ENCODE peak calls at places on chromosomes 4 and X, in eight cellular contexts. One of them, this sample, is unnamed.

GRCh38 chrX:127459784-127460183 is 592.4 kb downstream of the ACTRT1 start:
- DNase-seq in aorta: no peak
- DNase-seq in RKO: no peak
- DNase-seq in KBM-7: no peak
- DNase-seq in SJSA1: no peak
- DNase-seq in neural progenitor cell: peak; percentile 10
- DNase-seq in nephron progenitor cell: no peak
- DNase-seq in coronary artery: no peak
- DNase-seq in this sample: no peak

GRCh38 chrX:133921764-133922389 is 63.5 kb downstream of the GPC3 start:
- DNase-seq in aorta: no peak
- DNase-seq in RKO: peak; percentile 42
- DNase-seq in KBM-7: peak; percentile 57
- DNase-seq in SJSA1: no peak
- DNase-seq in neural progenitor cell: peak; percentile 78
- DNase-seq in nephron progenitor cell: peak; percentile 52
- DNase-seq in coronary artery: no peak
- DNase-seq in this sample: no peak

GRCh38 chr4:113584407-113585150 is 177.0 kb downstream of the CAMK2D start:
- DNase-seq in aorta: no peak
- DNase-seq in RKO: peak; percentile 4
- DNase-seq in KBM-7: no peak
- DNase-seq in SJSA1: no peak
- DNase-seq in neural progenitor cell: peak; percentile 13
- DNase-seq in nephron progenitor cell: no peak
- DNase-seq in coronary artery: no peak
- DNase-seq in this sample: no peak

GRCh38 chrX:21374994-21375794 is 976 bp downstream of the CNKSR2 start:
- DNase-seq in aorta: peak; percentile 70
- DNase-seq in RKO: no peak
- DNase-seq in KBM-7: no peak
- DNase-seq in SJSA1: no peak
- DNase-seq in neural progenitor cell: peak; percentile 28
- DNase-seq in nephron progenitor cell: peak; percentile 40
- DNase-seq in coronary artery: no peak
- DNase-seq in this sample: no peak

GRCh38 chr4:139584784-139585183 is 28.8 kb upstream of the SETD7 start:
- DNase-seq in aorta: no peak
- DNase-seq in RKO: peak; percentile 8
- DNase-seq in KBM-7: no peak
- DNase-seq in SJSA1: no peak
- DNase-seq in neural progenitor cell: no peak
- DNase-seq in nephron progenitor cell: no peak
- DNase-seq in coronary artery: no peak
- DNase-seq in this sample: no peak

GRCh38 chr4:18508801-18509200 is 487.2 kb upstream of the LCORL start:
- DNase-seq in aorta: no peak
- DNase-seq in RKO: no peak
- DNase-seq in KBM-7: no peak
- DNase-seq in SJSA1: no peak
- DNase-seq in neural progenitor cell: no peak
- DNase-seq in nephron progenitor cell: no peak
- DNase-seq in coronary artery: no peak
- DNase-seq in this sample: no peak

GRCh38 chr4:185421366-185422124 is 4.2 kb downstream of the UFSP2 start:
- DNase-seq in aorta: no peak
- DNase-seq in RKO: no peak
- DNase-seq in KBM-7: no peak
- DNase-seq in SJSA1: peak; percentile 4
- DNase-seq in neural progenitor cell: no peak
- DNase-seq in nephron progenitor cell: no peak
- DNase-seq in coronary artery: no peak
- DNase-seq in this sample: no peak

GRCh38 chrX:16785247-16786138 is 773 bp upstream of the TXLNG start:
- DNase-seq in aorta: peak; percentile 78
- DNase-seq in RKO: no peak
- DNase-seq in KBM-7: no peak
- DNase-seq in SJSA1: no peak
- DNase-seq in neural progenitor cell: peak; percentile 39
- DNase-seq in nephron progenitor cell: peak; percentile 16
- DNase-seq in coronary artery: peak; percentile 78
- DNase-seq in this sample: no peak

GRCh38 chrX:57900961-57901360 is 9.3 kb downstream of the ZXDA start:
- DNase-seq in aorta: no peak
- DNase-seq in RKO: no peak
- DNase-seq in KBM-7: no peak
- DNase-seq in SJSA1: peak; percentile 5
- DNase-seq in neural progenitor cell: no peak
- DNase-seq in nephron progenitor cell: no peak
- DNase-seq in coronary artery: no peak
- DNase-seq in this sample: no peak

GRCh38 chrX:68183612-68184214 is 249.6 kb downstream of the OPHN1 start:
- DNase-seq in aorta: no peak
- DNase-seq in RKO: peak; percentile 64
- DNase-seq in KBM-7: peak; percentile 63
- DNase-seq in SJSA1: no peak
- DNase-seq in neural progenitor cell: peak; percentile 30
- DNase-seq in nephron progenitor cell: no peak
- DNase-seq in coronary artery: no peak
- DNase-seq in this sample: no peak

GRCh38 chr4:113978561-113979156 is 788 bp downstream of the ARSJ start:
- DNase-seq in aorta: peak; percentile 74
- DNase-seq in RKO: peak; percentile 41
- DNase-seq in KBM-7: no peak
- DNase-seq in SJSA1: no peak
- DNase-seq in neural progenitor cell: peak; percentile 15
- DNase-seq in nephron progenitor cell: peak; percentile 20
- DNase-seq in coronary artery: peak; percentile 75
- DNase-seq in this sample: no peak

GRCh38 chrX:38717871-38718270 is 83.4 kb upstream of the MID1IP1 start:
- DNase-seq in aorta: no peak
- DNase-seq in RKO: peak; percentile 43
- DNase-seq in KBM-7: peak; percentile 54
- DNase-seq in SJSA1: no peak
- DNase-seq in neural progenitor cell: peak; percentile 43
- DNase-seq in nephron progenitor cell: no peak
- DNase-seq in coronary artery: no peak
- DNase-seq in this sample: no peak

GRCh38 chr4:139560396-139561084 is 4.5 kb upstream of the SETD7 start:
- DNase-seq in aorta: no peak
- DNase-seq in RKO: no peak
- DNase-seq in KBM-7: peak; percentile 83
- DNase-seq in SJSA1: no peak
- DNase-seq in neural progenitor cell: peak; percentile 49
- DNase-seq in nephron progenitor cell: peak; percentile 40
- DNase-seq in coronary artery: no peak
- DNase-seq in this sample: no peak

GRCh38 chr4:10421344-10422055 is 35.7 kb downstream of the ZNF518B start:
- DNase-seq in aorta: no peak
- DNase-seq in RKO: no peak
- DNase-seq in KBM-7: no peak
- DNase-seq in SJSA1: no peak
- DNase-seq in neural progenitor cell: no peak
- DNase-seq in nephron progenitor cell: no peak
- DNase-seq in coronary artery: no peak
- DNase-seq in this sample: no peak

GRCh38 chr4:138611721-138612120 is 369.6 kb upstream of the SLC7A11 start:
- DNase-seq in aorta: no peak
- DNase-seq in RKO: no peak
- DNase-seq in KBM-7: no peak
- DNase-seq in SJSA1: no peak
- DNase-seq in neural progenitor cell: no peak
- DNase-seq in nephron progenitor cell: no peak
- DNase-seq in coronary artery: no peak
- DNase-seq in this sample: no peak

GRCh38 chr4:16579866-16580265 is 318.6 kb downstream of the LDB2 start:
- DNase-seq in aorta: no peak
- DNase-seq in RKO: no peak
- DNase-seq in KBM-7: no peak
- DNase-seq in SJSA1: no peak
- DNase-seq in neural progenitor cell: no peak
- DNase-seq in nephron progenitor cell: no peak
- DNase-seq in coronary artery: no peak
- DNase-seq in this sample: no peak

GRCh38 chr4:6297266-6297815 is 27.7 kb downstream of the WFS1 start:
- DNase-seq in aorta: no peak
- DNase-seq in RKO: no peak
- DNase-seq in KBM-7: no peak
- DNase-seq in SJSA1: no peak
- DNase-seq in neural progenitor cell: no peak
- DNase-seq in nephron progenitor cell: no peak
- DNase-seq in coronary artery: no peak
- DNase-seq in this sample: no peak

GRCh38 chr4:151276787-151277557 is at the start of gene PRSS48:
- DNase-seq in aorta: peak; percentile 78
- DNase-seq in RKO: peak; percentile 14
- DNase-seq in KBM-7: peak; percentile 62
- DNase-seq in SJSA1: peak; percentile 31
- DNase-seq in neural progenitor cell: peak; percentile 84
- DNase-seq in nephron progenitor cell: peak; percentile 76
- DNase-seq in coronary artery: no peak
- DNase-seq in this sample: no peak

GRCh38 chr4:168637872-168638756 is 141.3 kb downstream of the PALLD start:
- DNase-seq in aorta: no peak
- DNase-seq in RKO: no peak
- DNase-seq in KBM-7: no peak
- DNase-seq in SJSA1: no peak
- DNase-seq in neural progenitor cell: no peak
- DNase-seq in nephron progenitor cell: no peak
- DNase-seq in coronary artery: no peak
- DNase-seq in this sample: no peak

GRCh38 chrX:133922390-133922772 is 63.0 kb downstream of the GPC3 start:
- DNase-seq in aorta: no peak
- DNase-seq in RKO: no peak
- DNase-seq in KBM-7: no peak
- DNase-seq in SJSA1: no peak
- DNase-seq in neural progenitor cell: no peak
- DNase-seq in nephron progenitor cell: no peak
- DNase-seq in coronary artery: no peak
- DNase-seq in this sample: no peak

GRCh38 chr4:41178372-41179085 is 35.8 kb downstream of the APBB2 start:
- DNase-seq in aorta: no peak
- DNase-seq in RKO: no peak
- DNase-seq in KBM-7: no peak
- DNase-seq in SJSA1: no peak
- DNase-seq in neural progenitor cell: no peak
- DNase-seq in nephron progenitor cell: no peak
- DNase-seq in coronary artery: no peak
- DNase-seq in this sample: no peak

GRCh38 chr4:172095161-172095560 is 282.0 kb downstream of the GALNTL6 start:
- DNase-seq in aorta: no peak
- DNase-seq in RKO: no peak
- DNase-seq in KBM-7: no peak
- DNase-seq in SJSA1: no peak
- DNase-seq in neural progenitor cell: peak; percentile 8
- DNase-seq in nephron progenitor cell: no peak
- DNase-seq in coronary artery: no peak
- DNase-seq in this sample: no peak

GRCh38 chrX:25872786-25873185 is 265.4 kb upstream of the MAGEB18 start:
- DNase-seq in aorta: no peak
- DNase-seq in RKO: no peak
- DNase-seq in KBM-7: no peak
- DNase-seq in SJSA1: no peak
- DNase-seq in neural progenitor cell: no peak
- DNase-seq in nephron progenitor cell: no peak
- DNase-seq in coronary artery: no peak
- DNase-seq in this sample: no peak

GRCh38 chrX:39802906-39803305 is 294.9 kb downstream of the BCOR start:
- DNase-seq in aorta: no peak
- DNase-seq in RKO: no peak
- DNase-seq in KBM-7: no peak
- DNase-seq in SJSA1: no peak
- DNase-seq in neural progenitor cell: no peak
- DNase-seq in nephron progenitor cell: peak; percentile 47
- DNase-seq in coronary artery: no peak
- DNase-seq in this sample: no peak

GRCh38 chrX:135740683-135741149 is 27.3 kb downstream of the CT45A3 start:
- DNase-seq in aorta: peak; percentile 64
- DNase-seq in RKO: peak; percentile 38
- DNase-seq in KBM-7: peak; percentile 71
- DNase-seq in SJSA1: peak; percentile 1
- DNase-seq in neural progenitor cell: peak; percentile 5
- DNase-seq in nephron progenitor cell: no peak
- DNase-seq in coronary artery: no peak
- DNase-seq in this sample: no peak

GRCh38 chr4:49032440-49033161 is 46.5 kb downstream of the CWH43 start:
- DNase-seq in aorta: no peak
- DNase-seq in RKO: peak; percentile 46
- DNase-seq in KBM-7: peak; percentile 55
- DNase-seq in SJSA1: peak; percentile 2
- DNase-seq in neural progenitor cell: no peak
- DNase-seq in nephron progenitor cell: no peak
- DNase-seq in coronary artery: no peak
- DNase-seq in this sample: no peak

GRCh38 chrX:135304741-135305140 is 4.5 kb upstream of the ETDC start:
- DNase-seq in aorta: no peak
- DNase-seq in RKO: no peak
- DNase-seq in KBM-7: no peak
- DNase-seq in SJSA1: no peak
- DNase-seq in neural progenitor cell: no peak
- DNase-seq in nephron progenitor cell: no peak
- DNase-seq in coronary artery: no peak
- DNase-seq in this sample: no peak

GRCh38 chr4:83255584-83255983 is 29.0 kb downstream of the COQ2 start:
- DNase-seq in aorta: no peak
- DNase-seq in RKO: peak; percentile 66
- DNase-seq in KBM-7: no peak
- DNase-seq in SJSA1: peak; percentile 72
- DNase-seq in neural progenitor cell: no peak
- DNase-seq in nephron progenitor cell: no peak
- DNase-seq in coronary artery: no peak
- DNase-seq in this sample: no peak

GRCh38 chr4:17545374-17546140 is 30.6 kb downstream of the CLRN2 start:
- DNase-seq in aorta: no peak
- DNase-seq in RKO: no peak
- DNase-seq in KBM-7: no peak
- DNase-seq in SJSA1: no peak
- DNase-seq in neural progenitor cell: no peak
- DNase-seq in nephron progenitor cell: no peak
- DNase-seq in coronary artery: no peak
- DNase-seq in this sample: no peak

GRCh38 chr4:177194906-177195305 is 114.8 kb upstream of the NEIL3 start:
- DNase-seq in aorta: no peak
- DNase-seq in RKO: no peak
- DNase-seq in KBM-7: no peak
- DNase-seq in SJSA1: no peak
- DNase-seq in neural progenitor cell: no peak
- DNase-seq in nephron progenitor cell: no peak
- DNase-seq in coronary artery: no peak
- DNase-seq in this sample: no peak

GRCh38 chrX:49039598-49040375 is 3.4 kb downstream of the TFE3 start:
- DNase-seq in aorta: peak; percentile 87
- DNase-seq in RKO: peak; percentile 91
- DNase-seq in KBM-7: peak; percentile 98
- DNase-seq in SJSA1: peak; percentile 88
- DNase-seq in neural progenitor cell: peak; percentile 92
- DNase-seq in nephron progenitor cell: peak; percentile 63
- DNase-seq in coronary artery: peak; percentile 84
- DNase-seq in this sample: no peak

GRCh38 chr4:38382492-38382891 is 281.5 kb upstream of the KLF3 start:
- DNase-seq in aorta: no peak
- DNase-seq in RKO: no peak
- DNase-seq in KBM-7: no peak
- DNase-seq in SJSA1: no peak
- DNase-seq in neural progenitor cell: no peak
- DNase-seq in nephron progenitor cell: no peak
- DNase-seq in coronary artery: no peak
- DNase-seq in this sample: no peak

GRCh38 chr4:95693594-95693993 is 144.8 kb upstream of the UNC5C start:
- DNase-seq in aorta: no peak
- DNase-seq in RKO: peak; percentile 42
- DNase-seq in KBM-7: no peak
- DNase-seq in SJSA1: no peak
- DNase-seq in neural progenitor cell: peak; percentile 9
- DNase-seq in nephron progenitor cell: no peak
- DNase-seq in coronary artery: no peak
- DNase-seq in this sample: no peak

GRCh38 chr4:47475411-47475810 is 9.7 kb upstream of the ATP10D start:
- DNase-seq in aorta: no peak
- DNase-seq in RKO: no peak
- DNase-seq in KBM-7: no peak
- DNase-seq in SJSA1: no peak
- DNase-seq in neural progenitor cell: no peak
- DNase-seq in nephron progenitor cell: no peak
- DNase-seq in coronary artery: no peak
- DNase-seq in this sample: no peak